ENCODE peak calls at places on chromosomes 13 and 19, in seven cellular contexts. X is activated naive CD4-positive, alpha-beta T cell; I is T-helper 1 cell; V is myocyte; M is esophagus squamous epithelium; N is kidney glomerular epithelial cell; L is activated naive CD8-positive, alpha-beta T cell treated with anti-CD3 and anti-CD28 coated beads, Interleukin-2, amount 10 ng/mL, durations not matched to agents 7 days and 5 days. J is an unnamed sample.

GRCh38 chr13:21567714-21568113 is 36.3 kb downstream of the MICU2 start:
- DNase-seq in X (no peak), I (no peak), V (no peak), M (no peak), N (peak; percentile 63), L (no peak), J (no peak)

GRCh38 chr19:7582446-7582845 is 13.2 kb upstream of the CAMSAP3 start:
- DNase-seq in X (no peak), I (no peak), V (no peak), M (no peak), N (no peak), L (no peak), J (no peak)

GRCh38 chr19:33621065-33621785 is 528 bp upstream of the CHST8 start:
- DNase-seq in X (no peak), I (no peak), V (no peak), M (no peak), N (no peak), L (no peak), J (no peak)

GRCh38 chr13:51425410-51426042 is 27.3 kb downstream of the INTS6 start:
- DNase-seq in X (no peak), I (no peak), V (peak; percentile 15), M (no peak), N (no peak), L (no peak), J (no peak)

GRCh38 chr19:44571830-44572661 is 41.3 kb upstream of the IGSF23 start:
- DNase-seq in X (no peak), I (no peak), V (no peak), M (no peak), N (no peak), L (no peak), J (no peak)

GRCh38 chr13:32153056-32153455 is 121.5 kb downstream of the FRY start:
- DNase-seq in X (no peak), I (no peak), V (no peak), M (no peak), N (no peak), L (no peak), J (no peak)

GRCh38 chr13:36086117-36086516 is 45.1 kb downstream of the DCLK1 start:
- DNase-seq in X (no peak), I (no peak), V (no peak), M (no peak), N (no peak), L (no peak), J (no peak)

GRCh38 chr19:8840708-8841107 is 8.5 kb downstream of the MBD3L1 start:
- DNase-seq in X (no peak), I (no peak), V (no peak), M (no peak), N (no peak), L (no peak), J (no peak)

GRCh38 chr13:49539746-49540145 is 44.0 kb downstream of the PHF11 start:
- DNase-seq in X (no peak), I (no peak), V (no peak), M (no peak), N (no peak), L (no peak), J (no peak)

GRCh38 chr19:13404236-13404635 is 102.0 kb downstream of the CACNA1A start:
- DNase-seq in X (no peak), I (no peak), V (no peak), M (no peak), N (no peak), L (no peak), J (peak; percentile 6)

GRCh38 chr13:91468301-91468700 is 69.9 kb downstream of the GPC5 start:
- DNase-seq in X (no peak), I (no peak), V (no peak), M (no peak), N (peak; percentile 10), L (no peak), J (no peak)

GRCh38 chr13:26561636-26562537 is 4.4 kb downstream of the WASF3 start:
- DNase-seq in X (no peak), I (no peak), V (peak; percentile 24), M (no peak), N (peak; percentile 24), L (no peak), J (no peak)

GRCh38 chr19:5935473-5936307 is 21.6 kb downstream of the CAPS start:
- DNase-seq in X (no peak), I (no peak), V (no peak), M (no peak), N (no peak), L (no peak), J (no peak)

GRCh38 chr19:39837978-39838377 is 4.0 kb upstream of the DYRK1B start:
- DNase-seq in X (no peak), I (no peak), V (no peak), M (no peak), N (no peak), L (no peak), J (no peak)

GRCh38 chr13:89602655-89603054 is 1744.8 kb upstream of the MIR17HG start:
- DNase-seq in X (no peak), I (no peak), V (no peak), M (no peak), N (no peak), L (no peak), J (no peak)

GRCh38 chr19:39390460-39390758 is 497 bp downstream of the PAF1 start:
- DNase-seq in X (peak; percentile 60), I (peak; percentile 86), V (no peak), M (no peak), N (no peak), L (no peak), J (no peak)

GRCh38 chr13:42525035-42525504 is 48.9 kb upstream of the TNFSF11 start:
- DNase-seq in X (no peak), I (no peak), V (peak; percentile 38), M (no peak), N (peak; percentile 91), L (no peak), J (no peak)

GRCh38 chr19:7773841-7774240 is 10.8 kb downstream of the CLEC4M start:
- DNase-seq in X (no peak), I (no peak), V (no peak), M (no peak), N (no peak), L (no peak), J (no peak)

GRCh38 chr19:41352609-41353465 is 885 bp downstream of the TGFB1 start:
- DNase-seq in X (peak; percentile 49), I (peak; percentile 72), V (peak; percentile 67), M (no peak), N (peak; percentile 31), L (peak; percentile 87), J (no peak)

GRCh38 chr19:4388171-4389063 is 11.9 kb downstream of the SH3GL1 start:
- DNase-seq in X (no peak), I (no peak), V (peak; percentile 91), M (no peak), N (no peak), L (no peak), J (no peak)

GRCh38 chr13:25502551-25502950 is 130.8 kb downstream of the ATP8A2 start:
- DNase-seq in X (no peak), I (no peak), V (no peak), M (no peak), N (no peak), L (no peak), J (no peak)

GRCh38 chr13:41145136-41145908 is 12.7 kb upstream of the KBTBD6 start:
- DNase-seq in X (no peak), I (no peak), V (no peak), M (no peak), N (no peak), L (no peak), J (no peak)

GRCh38 chr13:32932376-32932775 is 83.8 kb upstream of the KL start:
- DNase-seq in X (no peak), I (no peak), V (no peak), M (no peak), N (no peak), L (no peak), J (no peak)

GRCh38 chr19:7618366-7618765 is 11.0 kb downstream of the XAB2 start:
- DNase-seq in X (no peak), I (no peak), V (no peak), M (no peak), N (no peak), L (no peak), J (no peak)

GRCh38 chr13:47437411-47437810 is 540.6 kb upstream of the HTR2A start:
- DNase-seq in X (no peak), I (no peak), V (no peak), M (no peak), N (no peak), L (no peak), J (no peak)